ENCODE peak calls at places on chromosome 19, in four cellular contexts. D is mammary epithelial cell; G is effector memory CD4-positive, alpha-beta T cell; U is K562. R is an unnamed sample.

GRCh38 chr19:6039541-6040225 is 61.7 kb upstream of the RANBP3 start:
- DNase-seq in D (no peak), G (no peak), U (no peak), R (no peak)

GRCh38 chr19:48812094-48812929 is 1.5 kb upstream of the BCAT2 start:
- DNase-seq in U (peak; percentile 95), G (peak; percentile 18), D (peak; percentile 46), R (peak; percentile 97)

GRCh38 chr19:49687150-49687549 is 2.2 kb upstream of the ADM5 start:
- DNase-seq in U (no peak), D (no peak), G (no peak), R (peak; percentile 64)

GRCh38 chr19:47776568-47776967 is 1.9 kb upstream of the SELENOW start:
- DNase-seq in D (peak; percentile 97), U (no peak), G (no peak), R (no peak)

GRCh38 chr19:29320611-29321010 is 107.7 kb upstream of the UQCRFS1 start:
- DNase-seq in G (no peak), U (no peak), D (no peak), R (no peak)

GRCh38 chr19:30669329-30670010 is 297.3 kb downstream of the ZNF536 start:
- DNase-seq in D (peak; percentile 62), G (no peak), U (peak; percentile 57), R (peak; percentile 87)

GRCh38 chr19:5155586-5156210 is 184.9 kb downstream of the PTPRS start:
- DNase-seq in D (no peak), G (no peak), U (no peak), R (no peak)

GRCh38 chr19:7265963-7266362 is 28.3 kb downstream of the INSR start:
- DNase-seq in G (no peak), U (no peak), D (no peak), R (peak; percentile 35)

GRCh38 chr19:55086730-55087541 is 11.3 kb downstream of the EPS8L1 start:
- DNase-seq in G (peak; percentile 28), D (no peak), U (no peak), R (peak; percentile 99)

GRCh38 chr19:33434886-33435705 is 61.6 kb downstream of the CEBPG start:
- DNase-seq in D (no peak), G (no peak), U (no peak), R (no peak)

GRCh38 chr19:11849264-11849615 is 714 bp downstream of the ZNF439 start:
- DNase-seq in G (no peak), D (no peak), U (no peak), R (no peak)

GRCh38 chr19:35592226-35592625 is 6.3 kb downstream of the PMIS2 start:
- DNase-seq in D (peak; percentile 24), G (no peak), U (peak; percentile 57), R (no peak)

GRCh38 chr19:36973021-36973843 is 57.1 kb downstream of the ZNF568 start:
- DNase-seq in G (peak; percentile 51), D (peak; percentile 77), U (peak; percentile 9), R (peak; percentile 95)

GRCh38 chr19:15397236-15397635 is 17.6 kb upstream of the AKAP8 start:
- DNase-seq in U (no peak), D (no peak), G (no peak), R (no peak)

GRCh38 chr19:42254083-42254849 is 662 bp downstream of the ERF start:
- DNase-seq in G (peak; percentile 68), D (peak; percentile 51), U (peak; percentile 87), R (peak; percentile 92)

GRCh38 chr19:54315956-54316355 is 3.0 kb upstream of the LILRA5 start:
- DNase-seq in G (no peak), U (no peak), D (no peak), R (no peak)

GRCh38 chr19:23762884-23763711 is 4.4 kb upstream of the ZNF681 start:
- DNase-seq in U (peak; percentile 94), D (peak; percentile 67), G (peak; percentile 82), R (peak; percentile 95)

GRCh38 chr19:6066661-6067646 is 43.3 kb downstream of the RFX2 start:
- DNase-seq in U (peak; percentile 64), D (peak; percentile 84), G (peak; percentile 56), R (peak; percentile 98)

GRCh38 chr19:54548806-54549205 is 24.8 kb upstream of the LILRA2 start:
- DNase-seq in U (no peak), D (no peak), G (no peak), R (no peak)

GRCh38 chr19:56507446-56508281 is at the start of gene ZNF471:
- DNase-seq in G (peak; percentile 69), U (no peak), D (peak; percentile 97), R (peak; percentile 100)

GRCh38 chr19:30691767-30692516 is 319.8 kb downstream of the ZNF536 start:
- DNase-seq in G (no peak), U (no peak), D (no peak), R (no peak)

GRCh38 chr19:15282311-15282705 is 50.0 kb downstream of the BRD4 start:
- DNase-seq in U (no peak), D (peak; percentile 87), G (no peak), R (no peak)

GRCh38 chr19:40719414-40719894 is 2.5 kb downstream of the ITPKC start:
- DNase-seq in G (no peak), U (no peak), D (peak; percentile 58), R (no peak)

GRCh38 chr19:40721140-40721486 is 4.2 kb downstream of the ITPKC start:
- DNase-seq in D (no peak), U (no peak), G (no peak), R (no peak)

GRCh38 chr19:40723661-40724254 is 6.8 kb downstream of the ITPKC start:
- DNase-seq in U (no peak), D (no peak), G (no peak), R (no peak)

GRCh38 chr19:40724315-40724714 is 7.4 kb downstream of the ITPKC start:
- DNase-seq in U (no peak), D (no peak), G (no peak), R (no peak)

DNA sequence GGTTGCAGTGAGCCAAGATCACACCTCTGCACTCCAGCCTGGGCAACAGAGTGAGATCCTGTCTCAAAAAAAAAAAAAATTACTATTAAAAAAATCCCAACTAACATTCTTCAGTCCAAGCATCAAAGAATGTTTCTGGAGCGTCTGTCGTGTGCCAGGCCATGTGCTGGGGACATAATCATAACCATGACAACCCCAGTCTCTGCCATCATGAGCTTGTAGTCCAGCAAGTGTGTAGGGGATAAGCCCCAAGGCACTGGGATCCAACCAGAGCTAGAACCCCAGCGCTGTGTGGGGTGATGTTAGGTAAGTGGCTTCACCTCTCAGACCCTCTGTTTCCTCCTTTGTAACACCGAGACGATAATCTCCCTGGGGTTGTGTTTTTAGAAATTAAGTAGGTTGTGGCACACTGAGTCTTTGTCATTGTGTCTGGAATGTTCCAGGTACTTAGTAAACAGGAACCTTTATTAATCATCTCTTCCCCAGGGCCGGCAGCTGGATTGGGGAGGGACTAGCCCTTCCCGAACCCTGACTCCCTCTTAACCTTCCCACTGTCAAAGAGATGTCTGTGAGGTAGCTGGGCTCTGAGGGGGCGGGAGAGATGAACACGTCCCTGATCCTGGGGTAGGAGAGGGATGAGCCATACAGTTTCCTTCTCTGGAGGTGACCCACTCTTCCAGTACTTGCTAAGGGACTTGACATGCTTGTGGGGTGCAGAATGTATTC is 5.2 kb downstream of the ITPKC start:
- DNase-seq in G (no peak), D (peak; percentile 89), U (no peak), R (no peak)
- H3K27ac ChIP-seq in G (no peak overlapping the region), D (peak overlapping the region; percentile 93), U (no peak overlapping the region), R (peak overlapping the region; percentile 67)

DNA sequence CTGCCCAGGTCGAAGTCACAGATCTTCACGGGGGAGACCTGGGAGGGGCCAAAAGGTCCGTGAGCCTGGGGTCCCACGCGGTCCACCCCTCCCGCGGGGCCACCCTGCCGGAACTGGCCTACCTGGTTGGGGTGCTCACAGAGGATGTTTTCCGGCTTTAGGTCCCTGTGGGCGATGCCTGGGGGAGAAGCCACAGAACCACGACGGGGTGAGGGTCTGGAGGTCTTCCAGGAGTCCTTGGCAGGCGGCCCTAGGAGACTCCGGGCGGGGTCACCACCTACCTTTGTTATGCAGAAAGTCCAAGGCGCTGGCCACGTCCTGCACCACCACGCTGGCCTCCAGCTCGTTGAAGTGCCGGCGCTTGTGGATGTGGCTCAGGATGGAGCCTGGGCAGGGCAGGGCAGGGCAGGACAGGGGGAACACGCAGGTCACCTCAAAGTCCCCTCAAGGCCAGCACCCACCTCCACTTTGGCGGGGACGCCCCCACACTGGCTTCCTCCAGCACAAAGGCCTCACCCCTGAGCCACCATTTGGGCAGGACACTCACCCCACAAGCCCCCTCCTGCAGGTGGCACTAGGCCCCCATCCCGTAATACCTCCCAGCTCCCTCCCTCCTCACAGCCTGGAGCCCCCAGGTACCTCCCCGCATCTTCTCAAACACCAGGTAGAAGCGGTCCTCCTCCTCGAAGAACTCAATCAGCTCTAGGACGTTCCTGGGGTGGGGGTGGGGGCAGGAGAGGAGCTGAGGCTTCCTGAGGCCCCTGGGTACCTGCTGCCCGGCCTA is 8.4 kb downstream of the MKNK2 start:
- DNase-seq in U (no peak), G (no peak), D (no peak), R (no peak)
- H3K4me1 ChIP-seq in U (peaks cover 18% of the 10 kb centered on the region), G (peaks cover 61% of the 10 kb centered on the region), D (peaks cover 34% of the 10 kb centered on the region), R (peaks cover 14% of the 10 kb centered on the region)

GRCh38 chr19:18286973-18287635 is 5.7 kb upstream of the JUND start:
- DNase-seq in G (no peak), D (no peak), U (no peak), R (no peak)
- H3K4me3 ChIP-seq in G (no peak overlapping the region), D (no peak overlapping the region), U (no peak overlapping the region), R (no peak overlapping the region)

DNA sequence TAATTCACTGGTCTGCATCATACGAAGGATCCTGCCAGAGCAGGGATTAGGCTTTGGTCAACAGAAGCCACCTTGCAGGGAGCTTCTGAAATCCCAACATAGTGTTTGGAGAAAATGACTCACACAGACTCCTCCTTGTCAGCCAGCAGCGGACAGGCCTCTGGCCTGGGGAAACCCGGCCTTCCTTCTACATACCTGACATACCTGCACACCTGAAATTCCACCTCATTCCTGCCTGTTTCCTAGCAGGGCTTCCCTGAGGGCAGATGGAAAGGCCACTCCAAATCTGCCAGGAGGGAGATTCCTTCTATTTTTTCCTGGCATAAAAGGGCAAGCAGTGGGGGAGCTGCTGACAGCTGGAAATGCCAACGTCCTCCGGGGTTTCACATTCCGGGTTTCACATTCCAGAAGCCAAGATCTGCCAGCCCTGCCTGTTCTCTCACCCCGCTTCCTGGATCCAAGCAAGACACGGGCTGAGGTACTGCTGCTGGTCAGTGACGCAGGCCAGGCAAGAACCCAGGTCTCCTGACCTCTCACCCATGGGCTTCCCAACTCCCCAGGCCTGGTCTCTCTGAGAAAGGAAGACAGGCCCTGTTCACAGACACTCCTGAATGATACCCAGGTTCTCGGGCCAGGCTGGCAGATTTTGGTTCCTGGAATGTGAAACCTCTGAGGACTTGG is 18.2 kb upstream of the IGFL1 start:
- DNase-seq in U (no peak), G (no peak), D (peak; percentile 89), R (no peak)
- H3K27ac ChIP-seq in U (no peak overlapping the region), G (no peak overlapping the region), D (peak overlapping the region; percentile 58), R (peak overlapping the region; percentile 25)

GRCh38 chr19:18611327-18612050 is 1.2 kb upstream of the TMEM59L start:
- DNase-seq in G (no peak), U (no peak), D (no peak), R (no peak)
- H3K4me1 ChIP-seq in G (peaks cover 38% of the 10 kb centered on the region), U (no peaks in the 10 kb centered on the region), D (peaks cover 23% of the 10 kb centered on the region), R (no peaks in the 10 kb centered on the region)